ENCODE peak calls at places on chromosomes 7 and 10, in five cellular contexts. One of them, this sample, is unnamed.

GRCh38 chr7:96120856-96121255 is 201.0 kb downstream of the SLC25A13 start:
- DNase-seq in AG20443: no peak
- DNase-seq in naive thymus-derived CD8-positive, alpha-beta T cell: no peak
- DNase-seq in activated CD8-positive, alpha-beta memory T cell treated with anti-CD3 and anti-CD28 coated beads, Interleukin-2, amount 50 U/mL, for 4 hours: no peak
- DNase-seq in HFFc6: no peak
- DNase-seq in this sample: no peak

GRCh38 chr7:101936612-101937231 is 119.3 kb downstream of the CUX1 start:
- DNase-seq in AG20443: peak
- DNase-seq in naive thymus-derived CD8-positive, alpha-beta T cell: no peak
- DNase-seq in activated CD8-positive, alpha-beta memory T cell treated with anti-CD3 and anti-CD28 coated beads, Interleukin-2, amount 50 U/mL, for 4 hours: no peak
- DNase-seq in HFFc6: no peak
- DNase-seq in this sample: no peak

GRCh38 chr10:72425133-72425532 is 70.4 kb upstream of the DNAJB12 start:
- DNase-seq in AG20443: no peak
- DNase-seq in naive thymus-derived CD8-positive, alpha-beta T cell: no peak
- DNase-seq in activated CD8-positive, alpha-beta memory T cell treated with anti-CD3 and anti-CD28 coated beads, Interleukin-2, amount 50 U/mL, for 4 hours: no peak
- DNase-seq in HFFc6: no peak
- DNase-seq in this sample: no peak

GRCh38 chr10:57715233-57715632 is 552.5 kb downstream of the IPMK start:
- DNase-seq in AG20443: no peak
- DNase-seq in naive thymus-derived CD8-positive, alpha-beta T cell: no peak
- DNase-seq in activated CD8-positive, alpha-beta memory T cell treated with anti-CD3 and anti-CD28 coated beads, Interleukin-2, amount 50 U/mL, for 4 hours: no peak
- DNase-seq in HFFc6: no peak
- DNase-seq in this sample: no peak

GRCh38 chr7:149093228-149093627 is 2.7 kb upstream of the ZNF786 start:
- DNase-seq in AG20443: no peak
- DNase-seq in naive thymus-derived CD8-positive, alpha-beta T cell: no peak
- DNase-seq in activated CD8-positive, alpha-beta memory T cell treated with anti-CD3 and anti-CD28 coated beads, Interleukin-2, amount 50 U/mL, for 4 hours: no peak
- DNase-seq in HFFc6: no peak
- DNase-seq in this sample: no peak

GRCh38 chr7:33666526-33666925 is 238.8 kb upstream of the BMPER start:
- DNase-seq in AG20443: no peak
- DNase-seq in naive thymus-derived CD8-positive, alpha-beta T cell: no peak
- DNase-seq in activated CD8-positive, alpha-beta memory T cell treated with anti-CD3 and anti-CD28 coated beads, Interleukin-2, amount 50 U/mL, for 4 hours: no peak
- DNase-seq in HFFc6: no peak
- DNase-seq in this sample: no peak

GRCh38 chr10:118034755-118035154 is 12.0 kb downstream of the RAB11FIP2 start:
- DNase-seq in AG20443: no peak
- DNase-seq in naive thymus-derived CD8-positive, alpha-beta T cell: no peak
- DNase-seq in activated CD8-positive, alpha-beta memory T cell treated with anti-CD3 and anti-CD28 coated beads, Interleukin-2, amount 50 U/mL, for 4 hours: no peak
- DNase-seq in HFFc6: no peak
- DNase-seq in this sample: no peak

GRCh38 chr7:18018296-18019205 is 9.1 kb downstream of the PRPS1L1 start:
- DNase-seq in AG20443: no peak
- DNase-seq in naive thymus-derived CD8-positive, alpha-beta T cell: no peak
- DNase-seq in activated CD8-positive, alpha-beta memory T cell treated with anti-CD3 and anti-CD28 coated beads, Interleukin-2, amount 50 U/mL, for 4 hours: no peak
- DNase-seq in HFFc6: no peak
- DNase-seq in this sample: no peak

GRCh38 chr10:81957976-81958375 is 83.0 kb downstream of the NRG3 start:
- DNase-seq in AG20443: no peak
- DNase-seq in naive thymus-derived CD8-positive, alpha-beta T cell: no peak
- DNase-seq in activated CD8-positive, alpha-beta memory T cell treated with anti-CD3 and anti-CD28 coated beads, Interleukin-2, amount 50 U/mL, for 4 hours: no peak
- DNase-seq in HFFc6: no peak
- DNase-seq in this sample: no peak

GRCh38 chr10:58017719-58018367 is 249.9 kb downstream of the IPMK start:
- DNase-seq in AG20443: peak
- DNase-seq in naive thymus-derived CD8-positive, alpha-beta T cell: no peak
- DNase-seq in activated CD8-positive, alpha-beta memory T cell treated with anti-CD3 and anti-CD28 coated beads, Interleukin-2, amount 50 U/mL, for 4 hours: no peak
- DNase-seq in HFFc6: peak
- DNase-seq in this sample: no peak